ENCODE peak calls at places on chromosomes 13 and 19, in ten cellular contexts. One of them, this sample, is unnamed.

GRCh38 chr19:34180273-34180672 is 8.0 kb downstream of the LSM14A start:
- DNase-seq in naive thymus-derived CD4-positive, alpha-beta T cell: no peak
- DNase-seq in stimulated activated CD4-positive, alpha-beta T cell treated with anti-CD3 and anti-CD28 coated beads, Interleukin-4, amount 100 ng/mL, for 24 hours: no peak
- DNase-seq in amniotic epithelial cell: no peak
- DNase-seq in stimulated activated CD8-positive, alpha-beta memory T cell treated with anti-CD3 and anti-CD28 coated beads, Interleukin-2, amount 100 ng/mL, for 1 hour: no peak
- DNase-seq in lower leg skin: no peak
- DNase-seq in H7: no peak
- DNase-seq in HEK293T: no peak
- DNase-seq in activated B cell treated with CpG ODN at 0.5 μM for 24 hours: no peak
- DNase-seq in dermis blood vessel endothelial cell: no peak
- DNase-seq in this sample: no peak

GRCh38 chr13:93345642-93346220 is 119.1 kb downstream of the GPC6 start:
- DNase-seq in naive thymus-derived CD4-positive, alpha-beta T cell: no peak
- DNase-seq in stimulated activated CD4-positive, alpha-beta T cell treated with anti-CD3 and anti-CD28 coated beads, Interleukin-4, amount 100 ng/mL, for 24 hours: no peak
- DNase-seq in amniotic epithelial cell: peak
- DNase-seq in stimulated activated CD8-positive, alpha-beta memory T cell treated with anti-CD3 and anti-CD28 coated beads, Interleukin-2, amount 100 ng/mL, for 1 hour: no peak
- DNase-seq in lower leg skin: no peak
- DNase-seq in H7: no peak
- DNase-seq in HEK293T: no peak
- DNase-seq in activated B cell treated with CpG ODN at 0.5 μM for 24 hours: no peak
- DNase-seq in dermis blood vessel endothelial cell: no peak
- DNase-seq in this sample: no peak

GRCh38 chr19:44587863-44588752 is 25.3 kb upstream of the IGSF23 start:
- DNase-seq in naive thymus-derived CD4-positive, alpha-beta T cell: no peak
- DNase-seq in stimulated activated CD4-positive, alpha-beta T cell treated with anti-CD3 and anti-CD28 coated beads, Interleukin-4, amount 100 ng/mL, for 24 hours: peak
- DNase-seq in amniotic epithelial cell: peak
- DNase-seq in stimulated activated CD8-positive, alpha-beta memory T cell treated with anti-CD3 and anti-CD28 coated beads, Interleukin-2, amount 100 ng/mL, for 1 hour: no peak
- DNase-seq in lower leg skin: no peak
- DNase-seq in H7: no peak
- DNase-seq in HEK293T: no peak
- DNase-seq in activated B cell treated with CpG ODN at 0.5 μM for 24 hours: no peak
- DNase-seq in dermis blood vessel endothelial cell: peak
- DNase-seq in this sample: no peak

GRCh38 chr13:91031508-91031907 is 316.0 kb upstream of the MIR17HG start:
- DNase-seq in naive thymus-derived CD4-positive, alpha-beta T cell: no peak
- DNase-seq in stimulated activated CD4-positive, alpha-beta T cell treated with anti-CD3 and anti-CD28 coated beads, Interleukin-4, amount 100 ng/mL, for 24 hours: no peak
- DNase-seq in amniotic epithelial cell: no peak
- DNase-seq in stimulated activated CD8-positive, alpha-beta memory T cell treated with anti-CD3 and anti-CD28 coated beads, Interleukin-2, amount 100 ng/mL, for 1 hour: no peak
- DNase-seq in lower leg skin: no peak
- DNase-seq in H7: no peak
- DNase-seq in HEK293T: peak
- DNase-seq in activated B cell treated with CpG ODN at 0.5 μM for 24 hours: no peak
- DNase-seq in dermis blood vessel endothelial cell: no peak
- DNase-seq in this sample: no peak

GRCh38 chr19:12973236-12973635 is 3.9 kb downstream of the DAND5 start:
- DNase-seq in naive thymus-derived CD4-positive, alpha-beta T cell: no peak
- DNase-seq in stimulated activated CD4-positive, alpha-beta T cell treated with anti-CD3 and anti-CD28 coated beads, Interleukin-4, amount 100 ng/mL, for 24 hours: no peak
- DNase-seq in amniotic epithelial cell: no peak
- DNase-seq in stimulated activated CD8-positive, alpha-beta memory T cell treated with anti-CD3 and anti-CD28 coated beads, Interleukin-2, amount 100 ng/mL, for 1 hour: no peak
- DNase-seq in lower leg skin: no peak
- DNase-seq in H7: peak
- DNase-seq in HEK293T: no peak
- DNase-seq in activated B cell treated with CpG ODN at 0.5 μM for 24 hours: no peak
- DNase-seq in dermis blood vessel endothelial cell: no peak
- DNase-seq in this sample: no peak

GRCh38 chr13:95603887-95604533 is 40.5 kb downstream of the DZIP1 start:
- DNase-seq in naive thymus-derived CD4-positive, alpha-beta T cell: no peak
- DNase-seq in stimulated activated CD4-positive, alpha-beta T cell treated with anti-CD3 and anti-CD28 coated beads, Interleukin-4, amount 100 ng/mL, for 24 hours: no peak
- DNase-seq in amniotic epithelial cell: peak
- DNase-seq in stimulated activated CD8-positive, alpha-beta memory T cell treated with anti-CD3 and anti-CD28 coated beads, Interleukin-2, amount 100 ng/mL, for 1 hour: no peak
- DNase-seq in lower leg skin: no peak
- DNase-seq in H7: no peak
- DNase-seq in HEK293T: no peak
- DNase-seq in activated B cell treated with CpG ODN at 0.5 μM for 24 hours: no peak
- DNase-seq in dermis blood vessel endothelial cell: peak
- DNase-seq in this sample: no peak

GRCh38 chr19:13160557-13160956 is 10.3 kb downstream of the IER2 start:
- DNase-seq in naive thymus-derived CD4-positive, alpha-beta T cell: no peak
- DNase-seq in stimulated activated CD4-positive, alpha-beta T cell treated with anti-CD3 and anti-CD28 coated beads, Interleukin-4, amount 100 ng/mL, for 24 hours: no peak
- DNase-seq in amniotic epithelial cell: peak
- DNase-seq in stimulated activated CD8-positive, alpha-beta memory T cell treated with anti-CD3 and anti-CD28 coated beads, Interleukin-2, amount 100 ng/mL, for 1 hour: no peak
- DNase-seq in lower leg skin: no peak
- DNase-seq in H7: no peak
- DNase-seq in HEK293T: no peak
- DNase-seq in activated B cell treated with CpG ODN at 0.5 μM for 24 hours: no peak
- DNase-seq in dermis blood vessel endothelial cell: no peak
- DNase-seq in this sample: no peak

GRCh38 chr13:99285432-99286182 is 21.6 kb downstream of the GPR183 start:
- DNase-seq in naive thymus-derived CD4-positive, alpha-beta T cell: no peak
- DNase-seq in stimulated activated CD4-positive, alpha-beta T cell treated with anti-CD3 and anti-CD28 coated beads, Interleukin-4, amount 100 ng/mL, for 24 hours: no peak
- DNase-seq in amniotic epithelial cell: no peak
- DNase-seq in stimulated activated CD8-positive, alpha-beta memory T cell treated with anti-CD3 and anti-CD28 coated beads, Interleukin-2, amount 100 ng/mL, for 1 hour: no peak
- DNase-seq in lower leg skin: no peak
- DNase-seq in H7: no peak
- DNase-seq in HEK293T: no peak
- DNase-seq in activated B cell treated with CpG ODN at 0.5 μM for 24 hours: no peak
- DNase-seq in dermis blood vessel endothelial cell: no peak
- DNase-seq in this sample: no peak

GRCh38 chr13:25018729-25019115 is 77.2 kb upstream of the PABPC3 start:
- DNase-seq in naive thymus-derived CD4-positive, alpha-beta T cell: no peak
- DNase-seq in stimulated activated CD4-positive, alpha-beta T cell treated with anti-CD3 and anti-CD28 coated beads, Interleukin-4, amount 100 ng/mL, for 24 hours: no peak
- DNase-seq in amniotic epithelial cell: no peak
- DNase-seq in stimulated activated CD8-positive, alpha-beta memory T cell treated with anti-CD3 and anti-CD28 coated beads, Interleukin-2, amount 100 ng/mL, for 1 hour: no peak
- DNase-seq in lower leg skin: no peak
- DNase-seq in H7: peak
- DNase-seq in HEK293T: no peak
- DNase-seq in activated B cell treated with CpG ODN at 0.5 μM for 24 hours: no peak
- DNase-seq in dermis blood vessel endothelial cell: no peak
- DNase-seq in this sample: no peak

GRCh38 chr19:10412257-10412977 is 7.9 kb upstream of the PDE4A start:
- DNase-seq in naive thymus-derived CD4-positive, alpha-beta T cell: peak
- DNase-seq in stimulated activated CD4-positive, alpha-beta T cell treated with anti-CD3 and anti-CD28 coated beads, Interleukin-4, amount 100 ng/mL, for 24 hours: no peak
- DNase-seq in amniotic epithelial cell: no peak
- DNase-seq in stimulated activated CD8-positive, alpha-beta memory T cell treated with anti-CD3 and anti-CD28 coated beads, Interleukin-2, amount 100 ng/mL, for 1 hour: no peak
- DNase-seq in lower leg skin: no peak
- DNase-seq in H7: no peak
- DNase-seq in HEK293T: no peak
- DNase-seq in activated B cell treated with CpG ODN at 0.5 μM for 24 hours: no peak
- DNase-seq in dermis blood vessel endothelial cell: no peak
- DNase-seq in this sample: no peak

GRCh38 chr13:112893570-112894422 is 75.2 kb upstream of the MCF2L start:
- DNase-seq in naive thymus-derived CD4-positive, alpha-beta T cell: peak
- DNase-seq in stimulated activated CD4-positive, alpha-beta T cell treated with anti-CD3 and anti-CD28 coated beads, Interleukin-4, amount 100 ng/mL, for 24 hours: no peak
- DNase-seq in amniotic epithelial cell: no peak
- DNase-seq in stimulated activated CD8-positive, alpha-beta memory T cell treated with anti-CD3 and anti-CD28 coated beads, Interleukin-2, amount 100 ng/mL, for 1 hour: no peak
- DNase-seq in lower leg skin: no peak
- DNase-seq in H7: peak
- DNase-seq in HEK293T: peak
- DNase-seq in activated B cell treated with CpG ODN at 0.5 μM for 24 hours: no peak
- DNase-seq in dermis blood vessel endothelial cell: peak
- DNase-seq in this sample: no peak

GRCh38 chr13:60417734-60418133 is 20.7 kb downstream of the TDRD3 start:
- DNase-seq in naive thymus-derived CD4-positive, alpha-beta T cell: no peak
- DNase-seq in stimulated activated CD4-positive, alpha-beta T cell treated with anti-CD3 and anti-CD28 coated beads, Interleukin-4, amount 100 ng/mL, for 24 hours: no peak
- DNase-seq in amniotic epithelial cell: no peak
- DNase-seq in stimulated activated CD8-positive, alpha-beta memory T cell treated with anti-CD3 and anti-CD28 coated beads, Interleukin-2, amount 100 ng/mL, for 1 hour: no peak
- DNase-seq in lower leg skin: no peak
- DNase-seq in H7: no peak
- DNase-seq in HEK293T: no peak
- DNase-seq in activated B cell treated with CpG ODN at 0.5 μM for 24 hours: no peak
- DNase-seq in dermis blood vessel endothelial cell: no peak
- DNase-seq in this sample: no peak

GRCh38 chr19:30577551-30578090 is 205.4 kb downstream of the ZNF536 start:
- DNase-seq in naive thymus-derived CD4-positive, alpha-beta T cell: no peak
- DNase-seq in stimulated activated CD4-positive, alpha-beta T cell treated with anti-CD3 and anti-CD28 coated beads, Interleukin-4, amount 100 ng/mL, for 24 hours: no peak
- DNase-seq in amniotic epithelial cell: no peak
- DNase-seq in stimulated activated CD8-positive, alpha-beta memory T cell treated with anti-CD3 and anti-CD28 coated beads, Interleukin-2, amount 100 ng/mL, for 1 hour: no peak
- DNase-seq in lower leg skin: no peak
- DNase-seq in H7: no peak
- DNase-seq in HEK293T: no peak
- DNase-seq in activated B cell treated with CpG ODN at 0.5 μM for 24 hours: no peak
- DNase-seq in dermis blood vessel endothelial cell: no peak
- DNase-seq in this sample: no peak

GRCh38 chr13:86324191-86324590 is 525.0 kb upstream of the SLITRK6 start:
- DNase-seq in naive thymus-derived CD4-positive, alpha-beta T cell: no peak
- DNase-seq in stimulated activated CD4-positive, alpha-beta T cell treated with anti-CD3 and anti-CD28 coated beads, Interleukin-4, amount 100 ng/mL, for 24 hours: no peak
- DNase-seq in amniotic epithelial cell: no peak
- DNase-seq in stimulated activated CD8-positive, alpha-beta memory T cell treated with anti-CD3 and anti-CD28 coated beads, Interleukin-2, amount 100 ng/mL, for 1 hour: no peak
- DNase-seq in lower leg skin: no peak
- DNase-seq in H7: no peak
- DNase-seq in HEK293T: no peak
- DNase-seq in activated B cell treated with CpG ODN at 0.5 μM for 24 hours: no peak
- DNase-seq in dermis blood vessel endothelial cell: no peak
- DNase-seq in this sample: no peak

GRCh38 chr13:31105020-31105800 is 56.5 kb downstream of the HSPH1 start:
- DNase-seq in naive thymus-derived CD4-positive, alpha-beta T cell: no peak
- DNase-seq in stimulated activated CD4-positive, alpha-beta T cell treated with anti-CD3 and anti-CD28 coated beads, Interleukin-4, amount 100 ng/mL, for 24 hours: no peak
- DNase-seq in amniotic epithelial cell: no peak
- DNase-seq in stimulated activated CD8-positive, alpha-beta memory T cell treated with anti-CD3 and anti-CD28 coated beads, Interleukin-2, amount 100 ng/mL, for 1 hour: no peak
- DNase-seq in lower leg skin: no peak
- DNase-seq in H7: no peak
- DNase-seq in HEK293T: no peak
- DNase-seq in activated B cell treated with CpG ODN at 0.5 μM for 24 hours: no peak
- DNase-seq in dermis blood vessel endothelial cell: no peak
- DNase-seq in this sample: no peak

GRCh38 chr13:45356966-45357689 is 16.1 kb upstream of the TPT1 start:
- DNase-seq in naive thymus-derived CD4-positive, alpha-beta T cell: no peak
- DNase-seq in stimulated activated CD4-positive, alpha-beta T cell treated with anti-CD3 and anti-CD28 coated beads, Interleukin-4, amount 100 ng/mL, for 24 hours: no peak
- DNase-seq in amniotic epithelial cell: no peak
- DNase-seq in stimulated activated CD8-positive, alpha-beta memory T cell treated with anti-CD3 and anti-CD28 coated beads, Interleukin-2, amount 100 ng/mL, for 1 hour: no peak
- DNase-seq in lower leg skin: no peak
- DNase-seq in H7: no peak
- DNase-seq in HEK293T: no peak
- DNase-seq in activated B cell treated with CpG ODN at 0.5 μM for 24 hours: no peak
- DNase-seq in dermis blood vessel endothelial cell: no peak
- DNase-seq in this sample: no peak

GRCh38 chr19:22832031-22832762 is at the start of gene ZNF723:
- DNase-seq in naive thymus-derived CD4-positive, alpha-beta T cell: no peak
- DNase-seq in stimulated activated CD4-positive, alpha-beta T cell treated with anti-CD3 and anti-CD28 coated beads, Interleukin-4, amount 100 ng/mL, for 24 hours: no peak
- DNase-seq in amniotic epithelial cell: no peak
- DNase-seq in stimulated activated CD8-positive, alpha-beta memory T cell treated with anti-CD3 and anti-CD28 coated beads, Interleukin-2, amount 100 ng/mL, for 1 hour: no peak
- DNase-seq in lower leg skin: no peak
- DNase-seq in H7: no peak
- DNase-seq in HEK293T: no peak
- DNase-seq in activated B cell treated with CpG ODN at 0.5 μM for 24 hours: no peak
- DNase-seq in dermis blood vessel endothelial cell: no peak
- DNase-seq in this sample: no peak

GRCh38 chr13:23497186-23497585 is 63.7 kb upstream of the SACS start:
- DNase-seq in naive thymus-derived CD4-positive, alpha-beta T cell: no peak
- DNase-seq in stimulated activated CD4-positive, alpha-beta T cell treated with anti-CD3 and anti-CD28 coated beads, Interleukin-4, amount 100 ng/mL, for 24 hours: no peak
- DNase-seq in amniotic epithelial cell: no peak
- DNase-seq in stimulated activated CD8-positive, alpha-beta memory T cell treated with anti-CD3 and anti-CD28 coated beads, Interleukin-2, amount 100 ng/mL, for 1 hour: no peak
- DNase-seq in lower leg skin: no peak
- DNase-seq in H7: no peak
- DNase-seq in HEK293T: no peak
- DNase-seq in activated B cell treated with CpG ODN at 0.5 μM for 24 hours: no peak
- DNase-seq in dermis blood vessel endothelial cell: no peak
- DNase-seq in this sample: no peak

GRCh38 chr19:49857834-49858590 is 7.1 kb downstream of the PTOV1 start:
- DNase-seq in naive thymus-derived CD4-positive, alpha-beta T cell: no peak
- DNase-seq in stimulated activated CD4-positive, alpha-beta T cell treated with anti-CD3 and anti-CD28 coated beads, Interleukin-4, amount 100 ng/mL, for 24 hours: no peak
- DNase-seq in amniotic epithelial cell: no peak
- DNase-seq in stimulated activated CD8-positive, alpha-beta memory T cell treated with anti-CD3 and anti-CD28 coated beads, Interleukin-2, amount 100 ng/mL, for 1 hour: no peak
- DNase-seq in lower leg skin: no peak
- DNase-seq in H7: peak
- DNase-seq in HEK293T: no peak
- DNase-seq in activated B cell treated with CpG ODN at 0.5 μM for 24 hours: no peak
- DNase-seq in dermis blood vessel endothelial cell: no peak
- DNase-seq in this sample: no peak

This sample was measured in coronary artery.